ENCODE peak calls at places on chromosomes 1 and 21, in nine cellular contexts. B is GM12865, O is heart right ventricle, X is foreskin fibroblast, U is IMR-90, T is neural crest cell, Q is gastrocnemius medialis, H is omental fat pad, C is GM13977. E is an unnamed sample.

GRCh38 chr1:12435639-12436344 is 182.2 kb downstream of the DHRS3 start:
- DNase-seq in B (peak; percentile 86), O (no peak), X (no peak), U (peak; percentile 43), T (no peak), Q (no peak), H (no peak), C (peak; percentile 23), E (no peak)

GRCh38 chr1:247288341-247288740 is 32.5 kb downstream of the VN1R5 start:
- DNase-seq in B (no peak), O (no peak), X (no peak), U (no peak), T (no peak), Q (no peak), H (no peak), C (no peak), E (no peak)

GRCh38 chr1:198156745-198157240 is at the start of gene NEK7:
- DNase-seq in B (peak; percentile 86), O (peak; percentile 89), X (peak; percentile 95), U (peak; percentile 78), T (peak; percentile 61), Q (peak; percentile 82), H (peak; percentile 51), C (peak; percentile 77), E (peak; percentile 80)

GRCh38 chr1:60942291-60942690 is 140.1 kb upstream of the NFIA start:
- DNase-seq in B (no peak), O (no peak), X (no peak), U (no peak), T (no peak), Q (no peak), H (no peak), C (no peak), E (no peak)

GRCh38 chr1:920008-920407 is 3.7 kb upstream of the SAMD11 start:
- DNase-seq in B (no peak), O (no peak), X (no peak), U (no peak), T (no peak), Q (no peak), H (no peak), C (no peak), E (no peak)

GRCh38 chr21:35573472-35574389 is 486.6 kb downstream of the SETD4 start:
- DNase-seq in B (no peak), O (no peak), X (peak; percentile 61), U (peak; percentile 69), T (no peak), Q (no peak), H (no peak), C (no peak), E (no peak)

GRCh38 chr1:36824390-36824861 is 209.9 kb downstream of the GRIK3 start:
- DNase-seq in B (no peak), O (no peak), X (no peak), U (no peak), T (peak; percentile 21), Q (no peak), H (no peak), C (no peak), E (no peak)

GRCh38 chr1:117216718-117217117 is 6.0 kb upstream of the VTCN1 start:
- DNase-seq in B (no peak), O (no peak), X (no peak), U (no peak), T (no peak), Q (no peak), H (no peak), C (no peak), E (no peak)

GRCh38 chr1:196723325-196724185 is 51.1 kb upstream of the CFHR3 start:
- DNase-seq in B (peak; percentile 83), O (no peak), X (peak; percentile 25), U (peak; percentile 23), T (peak; percentile 27), Q (no peak), H (no peak), C (peak; percentile 6), E (peak; percentile 59)
- TF ChIP-seq CTCF in B (peak; percentile 93), O (peak; percentile 41), X (peak; percentile 11), U (peak; percentile 34), T (peak; percentile 72), Q (no peak), H (no peak), C (peak; percentile 72), E (peak; percentile 78)

GRCh38 chr1:3024588-3024987 is 3.3 kb downstream of the ACTRT2 start:
- DNase-seq in B (no peak), O (no peak), X (no peak), U (no peak), T (no peak), Q (no peak), H (no peak), C (no peak), E (no peak)

GRCh38 chr1:3021801-3022401 is 634 bp downstream of the ACTRT2 start:
- DNase-seq in B (no peak), O (peak; percentile 8), X (no peak), U (no peak), T (no peak), Q (no peak), H (no peak), C (no peak), E (no peak)

GRCh38 chr1:3022976-3023375 is 1.7 kb downstream of the ACTRT2 start:
- DNase-seq in B (no peak), O (no peak), X (no peak), U (no peak), T (no peak), Q (no peak), H (no peak), C (no peak), E (no peak)

GRCh38 chr1:3022511-3022973 is 1.3 kb downstream of the ACTRT2 start:
- DNase-seq in B (no peak), O (no peak), X (no peak), U (no peak), T (no peak), Q (no peak), H (no peak), C (no peak), E (no peak)

GRCh38 chr1:3023994-3024393 is 2.7 kb downstream of the ACTRT2 start:
- DNase-seq in B (no peak), O (no peak), X (no peak), U (no peak), T (no peak), Q (no peak), H (no peak), C (no peak), E (no peak)
- TF ChIP-seq CTCF in B (no peak), O (no peak), X (no peak), U (no peak), T (no peak), Q (no peak), H (no peak), C (no peak), E (peak; percentile 58)

GRCh38 chr1:240854367-240854766 is 242.4 kb upstream of the GREM2 start:
- DNase-seq in B (no peak), O (no peak), X (peak; percentile 54), U (peak; percentile 21), T (no peak), Q (no peak), H (no peak), C (no peak), E (no peak)
- TF ChIP-seq CTCF in B (no peak), O (no peak), X (no peak), U (peak; percentile 17), T (no peak), Q (no peak), H (no peak), C (no peak), E (no peak)

DNA sequence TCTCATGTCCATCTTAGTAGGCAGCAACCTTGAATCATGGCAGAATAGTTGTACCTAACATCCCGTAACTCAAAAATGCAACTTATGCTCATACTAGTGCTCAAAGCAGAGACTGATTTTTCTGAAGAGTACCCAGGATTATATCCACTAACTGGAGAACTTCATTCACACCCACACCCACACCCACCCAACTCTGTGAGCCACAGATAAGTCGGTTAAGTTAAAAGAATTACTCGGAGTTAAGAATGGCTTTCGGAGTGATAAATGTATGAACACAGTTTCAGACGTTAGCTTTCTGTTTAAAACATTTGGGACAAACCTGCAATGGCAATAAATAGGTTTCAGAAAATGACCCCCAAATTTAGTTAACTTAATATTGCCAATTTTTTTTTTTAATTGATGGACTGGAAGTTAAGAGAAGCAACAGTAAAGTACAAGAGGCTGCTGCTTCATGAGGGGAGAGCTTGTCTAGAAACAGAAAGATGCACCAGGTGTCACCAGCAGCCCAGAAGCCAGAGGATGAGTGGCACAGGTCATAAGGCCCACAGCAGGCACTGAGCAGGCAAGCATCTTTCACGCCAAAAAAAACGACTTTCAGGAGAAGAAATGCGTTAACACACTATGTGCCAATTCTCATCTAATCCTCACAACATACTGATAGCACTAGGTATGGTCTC is 48.4 kb upstream of the C1orf198 start:
- DNase-seq in B (no peak), O (no peak), X (no peak), U (no peak), T (no peak), Q (no peak), H (no peak), C (no peak), E (no peak)
- TF ChIP-seq CTCF in B (no peak), O (no peak), X (no peak), U (no peak), T (no peak), Q (no peak), H (no peak), C (no peak), E (no peak)

DNA sequence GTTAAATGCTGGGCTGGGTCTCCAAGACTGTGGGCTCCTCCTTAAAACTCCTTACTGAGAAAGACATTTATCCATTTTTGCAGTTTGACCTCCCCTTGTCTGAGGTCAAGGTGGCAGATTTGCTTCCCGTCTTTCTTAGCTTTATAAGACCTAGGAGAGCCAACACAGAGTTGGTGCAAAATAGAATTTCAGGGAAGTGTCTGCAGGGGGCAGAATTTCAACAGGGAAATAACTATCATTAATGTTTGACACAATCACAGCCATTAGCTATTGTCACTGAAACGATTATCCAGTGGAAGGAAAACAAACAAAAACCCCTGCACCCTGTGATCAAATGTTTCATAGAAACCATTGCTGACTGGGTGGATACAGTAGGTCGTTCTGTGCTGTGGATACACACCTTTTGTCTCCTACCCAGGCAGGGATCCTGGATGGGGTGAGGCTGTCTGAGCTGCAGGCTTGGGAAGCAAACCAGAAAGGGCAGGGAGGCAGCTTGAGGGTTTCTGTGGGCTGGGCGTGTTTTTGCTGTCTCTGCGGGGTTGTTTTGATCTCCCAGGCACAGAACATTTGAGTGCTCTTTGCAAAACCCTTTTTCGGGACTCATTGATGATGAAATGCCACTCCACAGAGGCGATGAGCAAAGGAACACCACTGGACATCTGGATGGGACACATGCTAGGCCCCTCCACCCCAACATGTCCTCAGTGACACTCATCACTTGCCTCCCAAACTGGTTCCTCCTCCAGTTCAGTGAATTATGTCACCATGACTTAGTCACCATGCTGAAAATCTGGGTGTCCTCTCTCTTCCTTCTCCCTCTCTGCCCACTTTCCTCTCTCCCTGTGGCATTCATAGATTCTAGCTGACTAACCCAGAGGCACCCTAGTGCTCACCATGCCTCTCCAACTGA is 94.2 kb upstream of the SERBP1 start:
- DNase-seq in B (no peak), O (no peak), X (peak; percentile 74), U (no peak), T (no peak), Q (no peak), H (no peak), C (no peak), E (no peak)
- TF ChIP-seq CTCF in B (no peak), O (no peak), X (peak; percentile 1), U (peak; percentile 22), T (peak; percentile 47), Q (no peak), H (no peak), C (peak; percentile 4), E (peak; percentile 44)